ENCODE peak calls at places on chromosome 15, in five cellular contexts. One of them, this sample, is unnamed.

GRCh38 chr15:55224892-55225291 is 28.2 kb upstream of the RSL24D1 start:
- DNase-seq in OCI-LY7: no peak
- DNase-seq in brain microvascular endothelial cell: no peak
- DNase-seq in fibroblast of mammary gland: no peak
- DNase-seq in GM10248: no peak
- DNase-seq in this sample: no peak

GRCh38 chr15:85709250-85709649 is 85.5 kb downstream of the KLHL25 start:
- DNase-seq in OCI-LY7: no peak
- DNase-seq in brain microvascular endothelial cell: no peak
- DNase-seq in fibroblast of mammary gland: no peak
- DNase-seq in GM10248: no peak
- DNase-seq in this sample: no peak

GRCh38 chr15:73930790-73931281 is 4.6 kb downstream of the LOXL1 start:
- DNase-seq in OCI-LY7: no peak
- DNase-seq in brain microvascular endothelial cell: no peak
- DNase-seq in fibroblast of mammary gland: peak
- DNase-seq in GM10248: no peak
- DNase-seq in this sample: no peak

GRCh38 chr15:41695750-41696436 is 35.7 kb downstream of the MGA start:
- DNase-seq in OCI-LY7: peak
- DNase-seq in brain microvascular endothelial cell: peak
- DNase-seq in fibroblast of mammary gland: peak
- DNase-seq in GM10248: peak
- DNase-seq in this sample: peak

GRCh38 chr15:82275410-82275809 is 12.8 kb downstream of the SAXO2 start:
- DNase-seq in OCI-LY7: no peak
- DNase-seq in brain microvascular endothelial cell: no peak
- DNase-seq in fibroblast of mammary gland: no peak
- DNase-seq in GM10248: no peak
- DNase-seq in this sample: no peak

GRCh38 chr15:61702224-61703120 is 357.8 kb downstream of the VPS13C start:
- DNase-seq in OCI-LY7: no peak
- DNase-seq in brain microvascular endothelial cell: no peak
- DNase-seq in fibroblast of mammary gland: peak
- DNase-seq in GM10248: no peak
- DNase-seq in this sample: no peak

GRCh38 chr15:67010898-67011619 is 54.3 kb upstream of the SMAD3 start:
- DNase-seq in OCI-LY7: no peak
- DNase-seq in brain microvascular endothelial cell: peak
- DNase-seq in fibroblast of mammary gland: no peak
- DNase-seq in GM10248: no peak
- DNase-seq in this sample: no peak

GRCh38 chr15:83163032-83163431 is 44.6 kb downstream of the HDGFL3 start:
- DNase-seq in OCI-LY7: no peak
- DNase-seq in brain microvascular endothelial cell: no peak
- DNase-seq in fibroblast of mammary gland: no peak
- DNase-seq in GM10248: no peak
- DNase-seq in this sample: no peak

GRCh38 chr15:72474466-72474911 is 359 bp downstream of the ARIH1 start:
- DNase-seq in OCI-LY7: no peak
- DNase-seq in brain microvascular endothelial cell: no peak
- DNase-seq in fibroblast of mammary gland: peak
- DNase-seq in GM10248: no peak
- DNase-seq in this sample: no peak

GRCh38 chr15:71800835-71801745 is 9.3 kb upstream of the NR2E3 start:
- DNase-seq in OCI-LY7: peak
- DNase-seq in brain microvascular endothelial cell: peak
- DNase-seq in fibroblast of mammary gland: peak
- DNase-seq in GM10248: peak
- DNase-seq in this sample: peak

GRCh38 chr15:51726302-51727073 is 11.0 kb downstream of the LYSMD2 start:
- DNase-seq in OCI-LY7: no peak
- DNase-seq in brain microvascular endothelial cell: peak
- DNase-seq in fibroblast of mammary gland: peak
- DNase-seq in GM10248: peak
- DNase-seq in this sample: peak

GRCh38 chr15:94416829-94417228 is 185.5 kb downstream of the MCTP2 start:
- DNase-seq in OCI-LY7: no peak
- DNase-seq in brain microvascular endothelial cell: no peak
- DNase-seq in fibroblast of mammary gland: no peak
- DNase-seq in GM10248: no peak
- DNase-seq in this sample: no peak

GRCh38 chr15:49688135-49688790 is 67.4 kb downstream of the DTWD1 start:
- DNase-seq in OCI-LY7: no peak
- DNase-seq in brain microvascular endothelial cell: no peak
- DNase-seq in fibroblast of mammary gland: peak
- DNase-seq in GM10248: no peak
- DNase-seq in this sample: no peak

GRCh38 chr15:73941044-73941443 is 14.8 kb downstream of the LOXL1 start:
- DNase-seq in OCI-LY7: no peak
- DNase-seq in brain microvascular endothelial cell: peak
- DNase-seq in fibroblast of mammary gland: peak
- DNase-seq in GM10248: no peak
- DNase-seq in this sample: no peak

GRCh38 chr15:55742927-55743614 is at the start of gene PRTG:
- DNase-seq in OCI-LY7: no peak
- DNase-seq in brain microvascular endothelial cell: peak
- DNase-seq in fibroblast of mammary gland: peak
- DNase-seq in GM10248: peak
- DNase-seq in this sample: peak

GRCh38 chr15:60179786-60180391 is 175.8 kb downstream of the FOXB1 start:
- DNase-seq in OCI-LY7: peak
- DNase-seq in brain microvascular endothelial cell: peak
- DNase-seq in fibroblast of mammary gland: peak
- DNase-seq in GM10248: peak
- DNase-seq in this sample: peak

GRCh38 chr15:70559840-70560239 is 203.5 kb downstream of the UACA start:
- DNase-seq in OCI-LY7: no peak
- DNase-seq in brain microvascular endothelial cell: no peak
- DNase-seq in fibroblast of mammary gland: no peak
- DNase-seq in GM10248: no peak
- DNase-seq in this sample: no peak
- TF ChIP-seq CTCF in OCI-LY7: no peak
- TF ChIP-seq CTCF in brain microvascular endothelial cell: no peak
- TF ChIP-seq CTCF in fibroblast of mammary gland: no peak
- TF ChIP-seq CTCF in GM10248: no peak
- TF ChIP-seq CTCF in this sample: no peak

GRCh38 chr15:39543651-39544050 is 37.2 kb upstream of the THBS1 start:
- DNase-seq in OCI-LY7: no peak
- DNase-seq in brain microvascular endothelial cell: no peak
- DNase-seq in fibroblast of mammary gland: peak
- DNase-seq in GM10248: no peak
- DNase-seq in this sample: no peak
- TF ChIP-seq CTCF in OCI-LY7: no peak
- TF ChIP-seq CTCF in brain microvascular endothelial cell: peak
- TF ChIP-seq CTCF in fibroblast of mammary gland: no peak
- TF ChIP-seq CTCF in GM10248: no peak
- TF ChIP-seq CTCF in this sample: no peak

GRCh38 chr15:80151576-80151975 is 1.2 kb upstream of the FAH start:
- DNase-seq in OCI-LY7: no peak
- DNase-seq in brain microvascular endothelial cell: no peak
- DNase-seq in fibroblast of mammary gland: no peak
- DNase-seq in GM10248: no peak
- DNase-seq in this sample: no peak

GRCh38 chr15:80152180-80152895 is 461 bp upstream of the FAH start:
- DNase-seq in OCI-LY7: peak
- DNase-seq in brain microvascular endothelial cell: peak
- DNase-seq in fibroblast of mammary gland: peak
- DNase-seq in GM10248: peak
- DNase-seq in this sample: peak

GRCh38 chr15:80152896-80153876 is at the start of gene FAH:
- DNase-seq in OCI-LY7: peak
- DNase-seq in brain microvascular endothelial cell: peak
- DNase-seq in fibroblast of mammary gland: peak
- DNase-seq in GM10248: no peak
- DNase-seq in this sample: no peak

GRCh38 chr15:80153900-80154299 is 1.1 kb downstream of the FAH start:
- DNase-seq in OCI-LY7: no peak
- DNase-seq in brain microvascular endothelial cell: no peak
- DNase-seq in fibroblast of mammary gland: peak
- DNase-seq in GM10248: no peak
- DNase-seq in this sample: no peak

DNA sequence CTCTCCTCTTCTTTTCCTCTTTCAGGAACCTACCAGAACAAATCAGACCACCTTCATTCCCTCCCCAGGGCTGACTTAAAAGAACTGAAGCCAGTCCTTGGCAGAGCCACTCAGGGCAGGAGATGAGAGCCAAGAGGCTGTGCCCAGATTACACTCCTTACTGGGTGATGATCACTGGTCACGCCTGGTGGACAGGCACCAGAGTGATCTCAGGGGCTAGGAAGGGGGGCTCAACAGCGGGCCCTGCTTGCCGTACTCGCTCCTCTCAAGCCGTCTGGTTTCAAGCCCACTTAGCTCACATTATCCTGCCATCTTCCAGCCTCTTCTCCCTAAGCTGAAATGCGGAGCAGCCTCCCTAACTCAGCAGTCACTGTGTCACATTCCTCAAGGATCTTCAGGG is 1.7 kb upstream of the FAH start:
- DNase-seq in OCI-LY7: no peak
- DNase-seq in brain microvascular endothelial cell: no peak
- DNase-seq in fibroblast of mammary gland: no peak
- DNase-seq in GM10248: no peak
- DNase-seq in this sample: no peak
- TF ChIP-seq CTCF in OCI-LY7: no peak
- TF ChIP-seq CTCF in brain microvascular endothelial cell: no peak
- TF ChIP-seq CTCF in fibroblast of mammary gland: no peak
- TF ChIP-seq CTCF in GM10248: no peak
- TF ChIP-seq CTCF in this sample: no peak

DNA sequence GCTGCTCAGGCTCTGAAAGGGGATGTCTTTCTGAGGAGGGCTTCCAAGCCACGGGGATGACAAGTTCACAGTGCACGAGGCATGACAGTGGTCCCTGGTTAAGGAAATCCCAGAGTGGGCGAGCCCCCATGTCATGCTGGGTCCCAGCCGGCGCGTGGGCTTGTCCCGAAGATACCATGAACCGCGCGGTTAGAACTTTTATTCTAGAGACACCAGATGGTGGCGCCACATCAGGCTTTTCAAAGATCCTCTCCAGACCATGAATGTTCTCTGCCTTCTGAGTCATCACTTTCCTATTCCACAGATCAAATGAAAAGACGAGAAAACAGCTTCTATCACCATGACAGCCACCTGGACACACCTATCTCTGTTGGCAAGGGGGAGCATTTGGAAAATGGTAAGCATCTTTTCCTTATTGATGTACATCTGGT is 227.8 kb upstream of the LYSMD4 start:
- DNase-seq in OCI-LY7: no peak
- DNase-seq in brain microvascular endothelial cell: peak
- DNase-seq in fibroblast of mammary gland: peak
- DNase-seq in GM10248: peak
- DNase-seq in this sample: peak
- TF ChIP-seq CTCF in OCI-LY7: peak
- TF ChIP-seq CTCF in brain microvascular endothelial cell: peak
- TF ChIP-seq CTCF in fibroblast of mammary gland: peak
- TF ChIP-seq CTCF in GM10248: no peak
- TF ChIP-seq CTCF in this sample: no peak

GRCh38 chr15:36645106-36645505 is 65.7 kb downstream of the CDIN1 start:
- DNase-seq in OCI-LY7: no peak
- DNase-seq in brain microvascular endothelial cell: no peak
- DNase-seq in fibroblast of mammary gland: peak
- DNase-seq in GM10248: no peak
- DNase-seq in this sample: no peak
- TF ChIP-seq CTCF in OCI-LY7: peak
- TF ChIP-seq CTCF in brain microvascular endothelial cell: no peak
- TF ChIP-seq CTCF in fibroblast of mammary gland: peak
- TF ChIP-seq CTCF in GM10248: no peak
- TF ChIP-seq CTCF in this sample: no peak

DNA sequence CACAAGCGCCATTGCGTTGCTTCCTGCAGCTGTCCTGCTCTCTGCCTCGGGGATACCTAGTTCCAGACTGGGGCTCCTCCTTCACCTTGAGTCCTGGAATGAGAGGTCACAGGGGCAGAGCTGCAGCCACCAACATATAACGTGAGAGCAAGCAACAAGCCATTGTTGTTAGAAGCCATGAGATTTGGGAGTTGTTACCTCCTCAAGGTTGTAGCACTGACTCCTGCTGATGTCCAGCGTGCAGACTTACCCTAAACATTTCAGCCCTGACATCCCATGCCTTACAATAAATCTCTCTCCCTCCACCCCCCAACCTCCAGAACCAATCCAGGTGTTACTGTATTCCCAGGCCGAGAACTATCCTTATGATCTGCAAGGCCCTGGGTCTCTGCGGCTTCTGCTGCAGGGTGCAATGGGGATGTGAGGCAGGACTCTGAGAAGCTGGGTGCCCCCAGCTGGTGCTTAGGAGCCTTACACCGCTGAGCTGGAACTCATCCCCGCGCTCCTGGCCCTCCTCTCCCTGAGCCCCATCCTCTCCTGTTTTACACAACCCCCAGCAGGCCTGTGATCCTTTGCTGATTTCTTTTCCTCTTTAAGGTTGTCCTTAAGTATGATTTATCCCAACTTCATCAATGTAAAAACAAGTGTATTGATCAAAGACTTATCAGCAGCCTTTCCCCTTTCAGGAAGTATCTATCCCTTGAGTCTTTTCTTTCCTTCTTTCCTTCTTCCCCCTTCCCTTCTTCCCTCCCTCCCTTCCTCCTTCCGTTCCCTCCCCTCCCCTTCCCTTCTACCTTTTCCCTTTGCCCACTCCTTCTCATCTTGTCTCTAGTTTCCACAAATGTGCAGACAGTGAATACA is 84.2 kb upstream of the ABHD2 start:
- DNase-seq in OCI-LY7: peak
- DNase-seq in brain microvascular endothelial cell: peak
- DNase-seq in fibroblast of mammary gland: peak
- DNase-seq in GM10248: no peak
- DNase-seq in this sample: peak
- TF ChIP-seq CTCF in OCI-LY7: peak
- TF ChIP-seq CTCF in brain microvascular endothelial cell: peak
- TF ChIP-seq CTCF in fibroblast of mammary gland: peak
- TF ChIP-seq CTCF in GM10248: no peak
- TF ChIP-seq CTCF in this sample: no peak

GRCh38 chr15:96072821-96073220 is 257.7 kb upstream of the NR2F2 start:
- DNase-seq in OCI-LY7: no peak
- DNase-seq in brain microvascular endothelial cell: no peak
- DNase-seq in fibroblast of mammary gland: no peak
- DNase-seq in GM10248: no peak
- DNase-seq in this sample: no peak
- TF ChIP-seq CTCF in OCI-LY7: no peak
- TF ChIP-seq CTCF in brain microvascular endothelial cell: no peak
- TF ChIP-seq CTCF in fibroblast of mammary gland: no peak
- TF ChIP-seq CTCF in GM10248: no peak
- TF ChIP-seq CTCF in this sample: no peak

DNA sequence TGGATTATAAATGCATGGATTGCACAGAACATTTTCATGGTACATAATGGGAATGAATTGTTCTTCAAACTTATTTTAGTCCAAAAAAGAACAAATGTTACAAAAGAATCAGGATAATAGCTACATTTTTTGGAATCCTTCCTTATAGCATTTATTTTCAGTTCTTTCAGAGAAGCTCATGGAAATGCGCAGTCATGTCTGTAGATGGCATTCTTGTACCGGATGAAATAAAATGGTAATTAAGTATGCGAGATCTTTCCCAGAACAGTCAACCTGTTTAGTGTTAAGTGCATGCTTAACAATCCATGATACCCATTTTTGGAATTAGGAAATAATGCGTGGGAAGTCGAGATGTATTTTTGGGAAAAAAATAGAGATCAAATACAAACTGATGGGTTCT is 38.2 kb upstream of the GOLGA8B start:
- DNase-seq in OCI-LY7: no peak
- DNase-seq in brain microvascular endothelial cell: no peak
- DNase-seq in fibroblast of mammary gland: peak
- DNase-seq in GM10248: no peak
- DNase-seq in this sample: peak
- TF ChIP-seq CTCF in OCI-LY7: peak
- TF ChIP-seq CTCF in brain microvascular endothelial cell: peak
- TF ChIP-seq CTCF in fibroblast of mammary gland: peak
- TF ChIP-seq CTCF in GM10248: peak
- TF ChIP-seq CTCF in this sample: peak

This sample was measured in GM13976.